ENCODE peak calls at places on chromosomes 13 and 19, in eight cellular contexts. One of them, this sample, is unnamed.

GRCh38 chr19:55600336-55601028 is 394 bp downstream of the ZNF524 start:
- DNase-seq in cardiac fibroblast: no peak
- DNase-seq in A549: no peak
- DNase-seq in lung: peak; percentile 53
- DNase-seq in psoas muscle: no peak
- DNase-seq in adrenal gland: no peak
- DNase-seq in progenitor cell of endocrine pancreas: peak; percentile 83
- DNase-seq in Caco-2: no peak
- DNase-seq in this sample: peak; percentile 85

GRCh38 chr19:29485293-29485692 is 40.5 kb upstream of the VSTM2B start:
- DNase-seq in cardiac fibroblast: no peak
- DNase-seq in A549: no peak
- DNase-seq in lung: peak; percentile 22
- DNase-seq in psoas muscle: no peak
- DNase-seq in adrenal gland: no peak
- DNase-seq in progenitor cell of endocrine pancreas: no peak
- DNase-seq in Caco-2: no peak
- DNase-seq in this sample: no peak

GRCh38 chr19:32022946-32023832 is 322.2 kb upstream of the ZNF507 start:
- DNase-seq in cardiac fibroblast: no peak
- DNase-seq in A549: no peak
- DNase-seq in lung: no peak
- DNase-seq in psoas muscle: no peak
- DNase-seq in adrenal gland: no peak
- DNase-seq in progenitor cell of endocrine pancreas: no peak
- DNase-seq in Caco-2: no peak
- DNase-seq in this sample: no peak

GRCh38 chr19:10654610-10655456 is 687 bp downstream of the ILF3 start:
- DNase-seq in cardiac fibroblast: peak; percentile 42
- DNase-seq in A549: peak; percentile 37
- DNase-seq in lung: peak; percentile 49
- DNase-seq in psoas muscle: no peak
- DNase-seq in adrenal gland: peak; percentile 52
- DNase-seq in progenitor cell of endocrine pancreas: peak; percentile 72
- DNase-seq in Caco-2: peak; percentile 67
- DNase-seq in this sample: peak; percentile 94

GRCh38 chr13:39820606-39821005 is 165.1 kb downstream of the COG6 start:
- DNase-seq in cardiac fibroblast: no peak
- DNase-seq in A549: no peak
- DNase-seq in lung: no peak
- DNase-seq in psoas muscle: no peak
- DNase-seq in adrenal gland: no peak
- DNase-seq in progenitor cell of endocrine pancreas: no peak
- DNase-seq in Caco-2: no peak
- DNase-seq in this sample: no peak

GRCh38 chr19:2750739-2751437 is 11.1 kb upstream of the SLC39A3 start:
- DNase-seq in cardiac fibroblast: no peak
- DNase-seq in A549: no peak
- DNase-seq in lung: no peak
- DNase-seq in psoas muscle: no peak
- DNase-seq in adrenal gland: no peak
- DNase-seq in progenitor cell of endocrine pancreas: no peak
- DNase-seq in Caco-2: no peak
- DNase-seq in this sample: no peak

GRCh38 chr19:13554506-13555235 is 48.4 kb upstream of the CACNA1A start:
- DNase-seq in cardiac fibroblast: no peak
- DNase-seq in A549: no peak
- DNase-seq in lung: no peak
- DNase-seq in psoas muscle: no peak
- DNase-seq in adrenal gland: no peak
- DNase-seq in progenitor cell of endocrine pancreas: no peak
- DNase-seq in Caco-2: no peak
- DNase-seq in this sample: no peak

GRCh38 chr19:44598880-44599279 is 14.5 kb upstream of the IGSF23 start:
- DNase-seq in cardiac fibroblast: no peak
- DNase-seq in A549: no peak
- DNase-seq in lung: no peak
- DNase-seq in psoas muscle: no peak
- DNase-seq in adrenal gland: peak; percentile 25
- DNase-seq in progenitor cell of endocrine pancreas: no peak
- DNase-seq in Caco-2: no peak
- DNase-seq in this sample: no peak

GRCh38 chr19:47363758-47364529 is 14.8 kb downstream of the DHX34 start:
- DNase-seq in cardiac fibroblast: peak; percentile 84
- DNase-seq in A549: peak; percentile 60
- DNase-seq in lung: no peak
- DNase-seq in psoas muscle: no peak
- DNase-seq in adrenal gland: no peak
- DNase-seq in progenitor cell of endocrine pancreas: no peak
- DNase-seq in Caco-2: peak; percentile 25
- DNase-seq in this sample: no peak

GRCh38 chr13:82747948-82748347 is 1134.3 kb downstream of the SLITRK1 start:
- DNase-seq in cardiac fibroblast: peak; percentile 2
- DNase-seq in A549: no peak
- DNase-seq in lung: no peak
- DNase-seq in psoas muscle: no peak
- DNase-seq in adrenal gland: no peak
- DNase-seq in progenitor cell of endocrine pancreas: no peak
- DNase-seq in Caco-2: no peak
- DNase-seq in this sample: no peak

GRCh38 chr13:79482271-79482970 is 1.5 kb downstream of the NDFIP2 start:
- DNase-seq in cardiac fibroblast: no peak
- DNase-seq in A549: no peak
- DNase-seq in lung: no peak
- DNase-seq in psoas muscle: no peak
- DNase-seq in adrenal gland: no peak
- DNase-seq in progenitor cell of endocrine pancreas: no peak
- DNase-seq in Caco-2: no peak
- DNase-seq in this sample: no peak

GRCh38 chr13:110653271-110653670 is 37.9 kb downstream of the NAXD start:
- DNase-seq in cardiac fibroblast: no peak
- DNase-seq in A549: no peak
- DNase-seq in lung: no peak
- DNase-seq in psoas muscle: no peak
- DNase-seq in adrenal gland: no peak
- DNase-seq in progenitor cell of endocrine pancreas: no peak
- DNase-seq in Caco-2: no peak
- DNase-seq in this sample: no peak

GRCh38 chr13:31236211-31236786 is 36.5 kb downstream of the B3GLCT start:
- DNase-seq in cardiac fibroblast: peak; percentile 68
- DNase-seq in A549: peak; percentile 26
- DNase-seq in lung: no peak
- DNase-seq in psoas muscle: no peak
- DNase-seq in adrenal gland: no peak
- DNase-seq in progenitor cell of endocrine pancreas: no peak
- DNase-seq in Caco-2: peak; percentile 39
- DNase-seq in this sample: peak; percentile 28

GRCh38 chr13:21322304-21322965 is 136.7 kb downstream of the ZDHHC20 start:
- DNase-seq in cardiac fibroblast: no peak
- DNase-seq in A549: no peak
- DNase-seq in lung: no peak
- DNase-seq in psoas muscle: no peak
- DNase-seq in adrenal gland: no peak
- DNase-seq in progenitor cell of endocrine pancreas: no peak
- DNase-seq in Caco-2: no peak
- DNase-seq in this sample: no peak

GRCh38 chr19:33557720-33558119 is 36.1 kb upstream of the PEPD start:
- DNase-seq in cardiac fibroblast: no peak
- DNase-seq in A549: no peak
- DNase-seq in lung: no peak
- DNase-seq in psoas muscle: no peak
- DNase-seq in adrenal gland: no peak
- DNase-seq in progenitor cell of endocrine pancreas: no peak
- DNase-seq in Caco-2: no peak
- DNase-seq in this sample: no peak

GRCh38 chr13:113552079-113552478 is 32.5 kb upstream of the TFDP1 start:
- DNase-seq in cardiac fibroblast: no peak
- DNase-seq in A549: no peak
- DNase-seq in lung: peak; percentile 13
- DNase-seq in psoas muscle: no peak
- DNase-seq in adrenal gland: no peak
- DNase-seq in progenitor cell of endocrine pancreas: no peak
- DNase-seq in Caco-2: no peak
- DNase-seq in this sample: no peak

GRCh38 chr19:6340493-6341201 is 7.2 kb upstream of the ACER1 start:
- DNase-seq in cardiac fibroblast: no peak
- DNase-seq in A549: no peak
- DNase-seq in lung: no peak
- DNase-seq in psoas muscle: no peak
- DNase-seq in adrenal gland: no peak
- DNase-seq in progenitor cell of endocrine pancreas: no peak
- DNase-seq in Caco-2: no peak
- DNase-seq in this sample: no peak

GRCh38 chr13:27381601-27382000 is 42.8 kb upstream of the GTF3A start:
- DNase-seq in cardiac fibroblast: no peak
- DNase-seq in A549: no peak
- DNase-seq in lung: no peak
- DNase-seq in psoas muscle: no peak
- DNase-seq in adrenal gland: no peak
- DNase-seq in progenitor cell of endocrine pancreas: no peak
- DNase-seq in Caco-2: no peak
- DNase-seq in this sample: no peak

GRCh38 chr13:27384285-27384684 is 40.1 kb upstream of the GTF3A start:
- DNase-seq in cardiac fibroblast: no peak
- DNase-seq in A549: no peak
- DNase-seq in lung: no peak
- DNase-seq in psoas muscle: no peak
- DNase-seq in adrenal gland: no peak
- DNase-seq in progenitor cell of endocrine pancreas: no peak
- DNase-seq in Caco-2: no peak
- DNase-seq in this sample: no peak

GRCh38 chr13:27379694-27380596 is 44.5 kb upstream of the GTF3A start:
- DNase-seq in cardiac fibroblast: peak; percentile 49
- DNase-seq in A549: peak; percentile 67
- DNase-seq in lung: no peak
- DNase-seq in psoas muscle: peak; percentile 46
- DNase-seq in adrenal gland: peak; percentile 31
- DNase-seq in progenitor cell of endocrine pancreas: peak; percentile 74
- DNase-seq in Caco-2: peak; percentile 90
- DNase-seq in this sample: peak; percentile 72

GRCh38 chr13:27379126-27379525 is 45.3 kb upstream of the GTF3A start:
- DNase-seq in cardiac fibroblast: no peak
- DNase-seq in A549: no peak
- DNase-seq in lung: no peak
- DNase-seq in psoas muscle: no peak
- DNase-seq in adrenal gland: no peak
- DNase-seq in progenitor cell of endocrine pancreas: no peak
- DNase-seq in Caco-2: no peak
- DNase-seq in this sample: no peak

GRCh38 chr13:27383104-27383921 is 41.1 kb upstream of the GTF3A start:
- DNase-seq in cardiac fibroblast: no peak
- DNase-seq in A549: peak; percentile 66
- DNase-seq in lung: no peak
- DNase-seq in psoas muscle: no peak
- DNase-seq in adrenal gland: no peak
- DNase-seq in progenitor cell of endocrine pancreas: no peak
- DNase-seq in Caco-2: peak; percentile 38
- DNase-seq in this sample: no peak
- TF ChIP-seq CTCF in cardiac fibroblast: no peak
- TF ChIP-seq CTCF in A549: peak; percentile 8
- TF ChIP-seq CTCF in lung: no peak
- TF ChIP-seq CTCF in psoas muscle: no peak
- TF ChIP-seq CTCF in adrenal gland: no peak
- TF ChIP-seq CTCF in progenitor cell of endocrine pancreas: no peak
- TF ChIP-seq CTCF in Caco-2: no peak
- TF ChIP-seq CTCF in this sample: no peak

GRCh38 chr19:52494518-52494917 is 33.0 kb upstream of the ZNF808 start:
- DNase-seq in cardiac fibroblast: peak; percentile 3
- DNase-seq in A549: no peak
- DNase-seq in lung: no peak
- DNase-seq in psoas muscle: no peak
- DNase-seq in adrenal gland: no peak
- DNase-seq in progenitor cell of endocrine pancreas: no peak
- DNase-seq in Caco-2: no peak
- DNase-seq in this sample: no peak

GRCh38 chr19:52492991-52493470 is 34.4 kb upstream of the ZNF808 start:
- DNase-seq in cardiac fibroblast: no peak
- DNase-seq in A549: no peak
- DNase-seq in lung: no peak
- DNase-seq in psoas muscle: no peak
- DNase-seq in adrenal gland: no peak
- DNase-seq in progenitor cell of endocrine pancreas: peak; percentile 34
- DNase-seq in Caco-2: no peak
- DNase-seq in this sample: no peak

GRCh38 chr19:52492201-52492960 is 35.1 kb upstream of the ZNF808 start:
- DNase-seq in cardiac fibroblast: no peak
- DNase-seq in A549: no peak
- DNase-seq in lung: no peak
- DNase-seq in psoas muscle: no peak
- DNase-seq in adrenal gland: no peak
- DNase-seq in progenitor cell of endocrine pancreas: peak; percentile 80
- DNase-seq in Caco-2: no peak
- DNase-seq in this sample: no peak
- TF ChIP-seq CTCF in cardiac fibroblast: no peak
- TF ChIP-seq CTCF in A549: no peak
- TF ChIP-seq CTCF in lung: no peak
- TF ChIP-seq CTCF in psoas muscle: no peak
- TF ChIP-seq CTCF in adrenal gland: no peak
- TF ChIP-seq CTCF in progenitor cell of endocrine pancreas: peak; percentile 38
- TF ChIP-seq CTCF in Caco-2: no peak
- TF ChIP-seq CTCF in this sample: no peak

GRCh38 chr13:77329133-77330008 is 2.5 kb upstream of the MYCBP2 start:
- DNase-seq in cardiac fibroblast: peak; percentile 98
- DNase-seq in A549: peak; percentile 92
- DNase-seq in lung: peak; percentile 84
- DNase-seq in psoas muscle: peak; percentile 81
- DNase-seq in adrenal gland: peak; percentile 91
- DNase-seq in progenitor cell of endocrine pancreas: peak; percentile 54
- DNase-seq in Caco-2: peak; percentile 85
- DNase-seq in this sample: peak; percentile 83
- TF ChIP-seq CTCF in cardiac fibroblast: peak; percentile 5
- TF ChIP-seq CTCF in A549: no peak
- TF ChIP-seq CTCF in lung: no peak
- TF ChIP-seq CTCF in psoas muscle: no peak
- TF ChIP-seq CTCF in adrenal gland: no peak
- TF ChIP-seq CTCF in progenitor cell of endocrine pancreas: no peak
- TF ChIP-seq CTCF in Caco-2: no peak
- TF ChIP-seq CTCF in this sample: no peak

GRCh38 chr19:4493929-4494690 is 22.0 kb downstream of the HDGFL2 start:
- DNase-seq in cardiac fibroblast: no peak
- DNase-seq in A549: no peak
- DNase-seq in lung: no peak
- DNase-seq in psoas muscle: no peak
- DNase-seq in adrenal gland: no peak
- DNase-seq in progenitor cell of endocrine pancreas: no peak
- DNase-seq in Caco-2: no peak
- DNase-seq in this sample: no peak

GRCh38 chr19:4496304-4496703 is 22.0 kb downstream of the PLIN4 start:
- DNase-seq in cardiac fibroblast: no peak
- DNase-seq in A549: no peak
- DNase-seq in lung: no peak
- DNase-seq in psoas muscle: no peak
- DNase-seq in adrenal gland: no peak
- DNase-seq in progenitor cell of endocrine pancreas: no peak
- DNase-seq in Caco-2: no peak
- DNase-seq in this sample: no peak

GRCh38 chr19:4494691-4495064 is 22.6 kb downstream of the HDGFL2 start:
- DNase-seq in cardiac fibroblast: no peak
- DNase-seq in A549: no peak
- DNase-seq in lung: no peak
- DNase-seq in psoas muscle: no peak
- DNase-seq in adrenal gland: no peak
- DNase-seq in progenitor cell of endocrine pancreas: no peak
- DNase-seq in Caco-2: no peak
- DNase-seq in this sample: no peak

GRCh38 chr19:4493104-4493928 is 21.2 kb downstream of the HDGFL2 start:
- DNase-seq in cardiac fibroblast: no peak
- DNase-seq in A549: no peak
- DNase-seq in lung: no peak
- DNase-seq in psoas muscle: no peak
- DNase-seq in adrenal gland: no peak
- DNase-seq in progenitor cell of endocrine pancreas: no peak
- DNase-seq in Caco-2: no peak
- DNase-seq in this sample: no peak

GRCh38 chr19:4495471-4495870 is 22.8 kb downstream of the PLIN4 start:
- DNase-seq in cardiac fibroblast: no peak
- DNase-seq in A549: peak; percentile 41
- DNase-seq in lung: no peak
- DNase-seq in psoas muscle: no peak
- DNase-seq in adrenal gland: no peak
- DNase-seq in progenitor cell of endocrine pancreas: no peak
- DNase-seq in Caco-2: no peak
- DNase-seq in this sample: no peak
- TF ChIP-seq CTCF in cardiac fibroblast: no peak
- TF ChIP-seq CTCF in A549: peak; percentile 22
- TF ChIP-seq CTCF in lung: no peak
- TF ChIP-seq CTCF in psoas muscle: no peak
- TF ChIP-seq CTCF in adrenal gland: no peak
- TF ChIP-seq CTCF in progenitor cell of endocrine pancreas: peak; percentile 17
- TF ChIP-seq CTCF in Caco-2: no peak
- TF ChIP-seq CTCF in this sample: no peak

This sample was measured in GM13977.